ENCODE peak calls at places on chromosomes 7 and 10, in five cellular contexts. L is T-helper 1 cell, X is sciatic nerve, P is T-helper 2 cell, F is Caki2. O is an unnamed sample.

GRCh38 chr7:27921081-27921836 is 181.3 kb downstream of the TAX1BP1 start:
- DNase-seq in L (no peak), X (no peak), P (no peak), F (peak), O (peak)

GRCh38 chr7:36755484-36755883 is 31.2 kb upstream of the AOAH start:
- DNase-seq in L (no peak), X (no peak), P (no peak), F (no peak), O (peak)

GRCh38 chr7:19248681-19249080 is 103.5 kb upstream of the FERD3L start:
- DNase-seq in L (no peak), X (no peak), P (no peak), F (no peak), O (no peak)

GRCh38 chr7:322111-322671 is 32.2 kb downstream of the FOXL3 start:
- DNase-seq in L (peak), X (peak), P (peak), F (peak), O (peak)

GRCh38 chr10:44385726-44386438 is 985 bp upstream of the CXCL12 start:
- DNase-seq in L (no peak), X (peak), P (no peak), F (no peak), O (no peak)

GRCh38 chr7:130878785-130879184 is 144.8 kb upstream of the KLF14 start:
- DNase-seq in L (no peak), X (no peak), P (no peak), F (no peak), O (no peak)

GRCh38 chr10:20277820-20278219 is 461.6 kb downstream of the PLXDC2 start:
- DNase-seq in L (no peak), X (no peak), P (no peak), F (no peak), O (no peak)

GRCh38 chr7:25967278-25968204 is 184.5 kb upstream of the NFE2L3 start:
- DNase-seq in L (no peak), X (no peak), P (no peak), F (no peak), O (peak)

GRCh38 chr10:79292789-79293746 is 54.2 kb upstream of the PPIF start:
- DNase-seq in L (no peak), X (no peak), P (no peak), F (no peak), O (peak)

GRCh38 chr10:31648966-31649365 is 279.7 kb downstream of the ARHGAP12 start:
- DNase-seq in L (no peak), X (no peak), P (no peak), F (no peak), O (no peak)

GRCh38 chr7:64557601-64558322 is 5.1 kb downstream of the ZNF680 start:
- DNase-seq in L (no peak), X (no peak), P (no peak), F (no peak), O (peak)

GRCh38 chr10:4663162-4663992 is 162.6 kb upstream of the AKR1E2 start:
- DNase-seq in L (no peak), X (peak), P (no peak), F (peak), O (peak)

GRCh38 chr10:130105724-130106123 is 4.9 kb downstream of the C10orf143 start:
- DNase-seq in L (no peak), X (no peak), P (no peak), F (no peak), O (no peak)

GRCh38 chr7:136953386-136953785 is 84.9 kb downstream of the CHRM2 start:
- DNase-seq in L (no peak), X (no peak), P (no peak), F (peak), O (no peak)

GRCh38 chr7:102125127-102125561 is 161.5 kb upstream of the SH2B2 start:
- DNase-seq in L (no peak), X (peak), P (no peak), F (peak), O (no peak)

GRCh38 chr10:58943234-58943633 is 233.2 kb upstream of the PHYHIPL start:
- DNase-seq in L (no peak), X (no peak), P (no peak), F (no peak), O (no peak)

GRCh38 chr10:121322046-121322445 is 276.2 kb downstream of the FGFR2 start:
- DNase-seq in L (no peak), X (no peak), P (no peak), F (peak), O (no peak)

GRCh38 chr10:47159361-47160228 is 140.4 kb upstream of the GDF10 start:
- DNase-seq in L (no peak), X (no peak), P (no peak), F (no peak), O (no peak)

GRCh38 chr7:151924508-151924907 is 31.7 kb upstream of the GALNTL5 start:
- DNase-seq in L (no peak), X (no peak), P (no peak), F (no peak), O (no peak)

GRCh38 chr7:32893225-32893560 is 1.6 kb upstream of the KBTBD2 start:
- DNase-seq in L (no peak), X (no peak), P (no peak), F (no peak), O (no peak)

O was measured in OCI-LY7.